ENCODE peak calls at places on chromosome 18, in five cellular contexts. R, A, H, G and C are unnamed samples.

GRCh38 chr18:49731860-49732311 is 81.4 kb downstream of the ACAA2 start:
- DNase-seq in R (no peak), A (no peak), H (no peak), G (no peak), C (no peak)

GRCh38 chr18:6156446-6156845 is 258.3 kb downstream of the L3MBTL4 start:
- DNase-seq in R (no peak), A (no peak), H (no peak), G (no peak), C (no peak)

GRCh38 chr18:40470753-40471152 is 1484.3 kb upstream of the PIK3C3 start:
- DNase-seq in R (no peak), A (no peak), H (no peak), G (no peak), C (no peak)

GRCh38 chr18:2897015-2897414 is 50.2 kb downstream of the EMILIN2 start:
- DNase-seq in R (no peak), A (no peak), H (no peak), G (no peak), C (no peak)

GRCh38 chr18:9716375-9716774 is 8.3 kb downstream of the RAB31 start:
- DNase-seq in R (no peak), A (no peak), H (no peak), G (no peak), C (no peak)

GRCh38 chr18:1965016-1965415 is 606.3 kb downstream of the METTL4 start:
- DNase-seq in R (no peak), A (no peak), H (no peak), G (no peak), C (no peak)

GRCh38 chr18:79507546-79508480 is 112.1 kb downstream of the NFATC1 start:
- DNase-seq in R (no peak), A (peak), H (peak), G (peak), C (peak)

GRCh38 chr18:23994361-23994902 is 20.1 kb upstream of the TTC39C start:
- DNase-seq in R (peak), A (peak), H (peak), G (peak), C (peak)

GRCh38 chr18:50802133-50802532 is 17.7 kb downstream of the MRO start:
- DNase-seq in R (no peak), A (no peak), H (no peak), G (no peak), C (no peak)

GRCh38 chr18:48200631-48201336 is 208.4 kb downstream of the ZBTB7C start:
- DNase-seq in R (no peak), A (peak), H (no peak), G (no peak), C (no peak)

GRCh38 chr18:49279041-49279440 is 181.4 kb downstream of the DYM start:
- DNase-seq in R (no peak), A (no peak), H (no peak), G (no peak), C (no peak)

GRCh38 chr18:36354989-36355388 is 57.5 kb downstream of the FHOD3 start:
- DNase-seq in R (no peak), A (no peak), H (peak), G (peak), C (no peak)